ENCODE peak calls at places on chromosomes 5 and 9, in seven cellular contexts. One of them, this sample, is unnamed.

GRCh38 chr5:6184481-6184880 is 193.9 kb downstream of the MED10 start:
- DNase-seq in Right ventricle myocardium superior: no peak
- DNase-seq in OCI-LY7: no peak
- DNase-seq in SK-MEL-5: no peak
- DNase-seq in HEK293T: no peak
- DNase-seq in AG04450: no peak
- DNase-seq in activated T-helper 9 cell treated with anti-CD3 and anti-CD28 coated beads, Interleukin-2, amount 50 U/mL, for 16 hours: no peak
- DNase-seq in this sample: no peak

GRCh38 chr9:93574900-93575705 is 1.3 kb upstream of the PHF2 start:
- DNase-seq in OCI-LY7: no peak
- DNase-seq in HEK293T: no peak
- DNase-seq in SK-MEL-5: no peak
- DNase-seq in Right ventricle myocardium superior: no peak
- DNase-seq in AG04450: no peak
- DNase-seq in activated T-helper 9 cell treated with anti-CD3 and anti-CD28 coated beads, Interleukin-2, amount 50 U/mL, for 16 hours: no peak
- DNase-seq in this sample: no peak

GRCh38 chr5:32679218-32679617 is 31.9 kb upstream of the NPR3 start:
- DNase-seq in HEK293T: no peak
- DNase-seq in OCI-LY7: no peak
- DNase-seq in activated T-helper 9 cell treated with anti-CD3 and anti-CD28 coated beads, Interleukin-2, amount 50 U/mL, for 16 hours: no peak
- DNase-seq in SK-MEL-5: no peak
- DNase-seq in Right ventricle myocardium superior: no peak
- DNase-seq in AG04450: no peak
- DNase-seq in this sample: no peak

GRCh38 chr9:2493578-2493977 is 128.0 kb upstream of the VLDLR start:
- DNase-seq in OCI-LY7: no peak
- DNase-seq in Right ventricle myocardium superior: no peak
- DNase-seq in activated T-helper 9 cell treated with anti-CD3 and anti-CD28 coated beads, Interleukin-2, amount 50 U/mL, for 16 hours: no peak
- DNase-seq in SK-MEL-5: no peak
- DNase-seq in AG04450: no peak
- DNase-seq in HEK293T: no peak
- DNase-seq in this sample: no peak

GRCh38 chr9:131635912-131636311 is 90.6 kb downstream of the PRRT1B start:
- DNase-seq in HEK293T: no peak
- DNase-seq in SK-MEL-5: no peak
- DNase-seq in AG04450: no peak
- DNase-seq in Right ventricle myocardium superior: no peak
- DNase-seq in activated T-helper 9 cell treated with anti-CD3 and anti-CD28 coated beads, Interleukin-2, amount 50 U/mL, for 16 hours: no peak
- DNase-seq in OCI-LY7: no peak
- DNase-seq in this sample: no peak

GRCh38 chr9:79610019-79610760 is 38.4 kb downstream of the TLE4 start:
- DNase-seq in SK-MEL-5: no peak
- DNase-seq in OCI-LY7: no peak
- DNase-seq in Right ventricle myocardium superior: no peak
- DNase-seq in HEK293T: no peak
- DNase-seq in activated T-helper 9 cell treated with anti-CD3 and anti-CD28 coated beads, Interleukin-2, amount 50 U/mL, for 16 hours: no peak
- DNase-seq in AG04450: no peak
- DNase-seq in this sample: no peak

GRCh38 chr5:131541071-131541470 is 94.0 kb downstream of the RAPGEF6 start:
- DNase-seq in HEK293T: no peak
- DNase-seq in activated T-helper 9 cell treated with anti-CD3 and anti-CD28 coated beads, Interleukin-2, amount 50 U/mL, for 16 hours: no peak
- DNase-seq in AG04450: no peak
- DNase-seq in SK-MEL-5: peak
- DNase-seq in OCI-LY7: no peak
- DNase-seq in Right ventricle myocardium superior: no peak
- DNase-seq in this sample: no peak

GRCh38 chr5:17441351-17441750 is 56.7 kb upstream of the TAF11L2 start:
- DNase-seq in HEK293T: no peak
- DNase-seq in OCI-LY7: no peak
- DNase-seq in Right ventricle myocardium superior: no peak
- DNase-seq in SK-MEL-5: no peak
- DNase-seq in AG04450: peak
- DNase-seq in activated T-helper 9 cell treated with anti-CD3 and anti-CD28 coated beads, Interleukin-2, amount 50 U/mL, for 16 hours: no peak
- DNase-seq in this sample: no peak

GRCh38 chr9:131117111-131117761 is 8.2 kb upstream of the NUP214 start:
- DNase-seq in activated T-helper 9 cell treated with anti-CD3 and anti-CD28 coated beads, Interleukin-2, amount 50 U/mL, for 16 hours: no peak
- DNase-seq in SK-MEL-5: no peak
- DNase-seq in AG04450: no peak
- DNase-seq in Right ventricle myocardium superior: no peak
- DNase-seq in HEK293T: no peak
- DNase-seq in OCI-LY7: no peak
- DNase-seq in this sample: peak

GRCh38 chr9:228929-229695 is 14.4 kb downstream of the DOCK8 start:
- DNase-seq in Right ventricle myocardium superior: no peak
- DNase-seq in OCI-LY7: no peak
- DNase-seq in SK-MEL-5: no peak
- DNase-seq in HEK293T: no peak
- DNase-seq in AG04450: no peak
- DNase-seq in activated T-helper 9 cell treated with anti-CD3 and anti-CD28 coated beads, Interleukin-2, amount 50 U/mL, for 16 hours: no peak
- DNase-seq in this sample: no peak

GRCh38 chr5:153402550-153402949 is 87.9 kb upstream of the GRIA1 start:
- DNase-seq in HEK293T: no peak
- DNase-seq in AG04450: no peak
- DNase-seq in OCI-LY7: no peak
- DNase-seq in Right ventricle myocardium superior: no peak
- DNase-seq in SK-MEL-5: no peak
- DNase-seq in activated T-helper 9 cell treated with anti-CD3 and anti-CD28 coated beads, Interleukin-2, amount 50 U/mL, for 16 hours: no peak
- DNase-seq in this sample: no peak

GRCh38 chr5:159906957-159907356 is 9.3 kb upstream of the ADRA1B start:
- DNase-seq in OCI-LY7: no peak
- DNase-seq in activated T-helper 9 cell treated with anti-CD3 and anti-CD28 coated beads, Interleukin-2, amount 50 U/mL, for 16 hours: no peak
- DNase-seq in Right ventricle myocardium superior: no peak
- DNase-seq in HEK293T: no peak
- DNase-seq in AG04450: no peak
- DNase-seq in SK-MEL-5: no peak
- DNase-seq in this sample: no peak

GRCh38 chr9:98607787-98608186 is 100.9 kb downstream of the GABBR2 start:
- DNase-seq in OCI-LY7: no peak
- DNase-seq in Right ventricle myocardium superior: no peak
- DNase-seq in AG04450: peak
- DNase-seq in activated T-helper 9 cell treated with anti-CD3 and anti-CD28 coated beads, Interleukin-2, amount 50 U/mL, for 16 hours: no peak
- DNase-seq in SK-MEL-5: no peak
- DNase-seq in HEK293T: no peak
- DNase-seq in this sample: peak

GRCh38 chr9:92943062-92943616 is 4.2 kb upstream of the FGD3 start:
- DNase-seq in Right ventricle myocardium superior: no peak
- DNase-seq in AG04450: no peak
- DNase-seq in activated T-helper 9 cell treated with anti-CD3 and anti-CD28 coated beads, Interleukin-2, amount 50 U/mL, for 16 hours: no peak
- DNase-seq in SK-MEL-5: no peak
- DNase-seq in HEK293T: no peak
- DNase-seq in OCI-LY7: no peak
- DNase-seq in this sample: no peak

GRCh38 chr9:128361296-128361980 is 9.7 kb upstream of the URM1 start:
- DNase-seq in Right ventricle myocardium superior: no peak
- DNase-seq in AG04450: no peak
- DNase-seq in OCI-LY7: no peak
- DNase-seq in SK-MEL-5: no peak
- DNase-seq in activated T-helper 9 cell treated with anti-CD3 and anti-CD28 coated beads, Interleukin-2, amount 50 U/mL, for 16 hours: no peak
- DNase-seq in HEK293T: no peak
- DNase-seq in this sample: no peak

GRCh38 chr5:179828756-179829421 is 8.2 kb downstream of the SQSTM1 start:
- DNase-seq in activated T-helper 9 cell treated with anti-CD3 and anti-CD28 coated beads, Interleukin-2, amount 50 U/mL, for 16 hours: no peak
- DNase-seq in SK-MEL-5: no peak
- DNase-seq in HEK293T: no peak
- DNase-seq in AG04450: no peak
- DNase-seq in OCI-LY7: no peak
- DNase-seq in Right ventricle myocardium superior: no peak
- DNase-seq in this sample: no peak

GRCh38 chr9:137621131-137621757 is 2.4 kb downstream of the EHMT1 start:
- DNase-seq in HEK293T: no peak
- DNase-seq in activated T-helper 9 cell treated with anti-CD3 and anti-CD28 coated beads, Interleukin-2, amount 50 U/mL, for 16 hours: no peak
- DNase-seq in Right ventricle myocardium superior: no peak
- DNase-seq in AG04450: no peak
- DNase-seq in OCI-LY7: peak
- DNase-seq in SK-MEL-5: peak
- DNase-seq in this sample: peak

GRCh38 chr5:83721878-83722779 is 1.5 kb upstream of the HAPLN1 start:
- DNase-seq in SK-MEL-5: peak
- DNase-seq in activated T-helper 9 cell treated with anti-CD3 and anti-CD28 coated beads, Interleukin-2, amount 50 U/mL, for 16 hours: no peak
- DNase-seq in Right ventricle myocardium superior: peak
- DNase-seq in OCI-LY7: no peak
- DNase-seq in AG04450: peak
- DNase-seq in HEK293T: peak
- DNase-seq in this sample: peak

GRCh38 chr9:6538666-6539071 is 106.9 kb downstream of the GLDC start:
- DNase-seq in activated T-helper 9 cell treated with anti-CD3 and anti-CD28 coated beads, Interleukin-2, amount 50 U/mL, for 16 hours: no peak
- DNase-seq in HEK293T: no peak
- DNase-seq in Right ventricle myocardium superior: no peak
- DNase-seq in AG04450: no peak
- DNase-seq in OCI-LY7: no peak
- DNase-seq in SK-MEL-5: peak
- DNase-seq in this sample: no peak

GRCh38 chr5:131265318-131265803 is 1.5 kb downstream of the CDC42SE2 start:
- DNase-seq in SK-MEL-5: peak
- DNase-seq in HEK293T: peak
- DNase-seq in AG04450: no peak
- DNase-seq in OCI-LY7: peak
- DNase-seq in activated T-helper 9 cell treated with anti-CD3 and anti-CD28 coated beads, Interleukin-2, amount 50 U/mL, for 16 hours: no peak
- DNase-seq in Right ventricle myocardium superior: no peak
- DNase-seq in this sample: peak

GRCh38 chr5:180649297-180650039 is at the start of gene FLT4:
- DNase-seq in Right ventricle myocardium superior: no peak
- DNase-seq in SK-MEL-5: no peak
- DNase-seq in HEK293T: peak
- DNase-seq in AG04450: no peak
- DNase-seq in OCI-LY7: no peak
- DNase-seq in activated T-helper 9 cell treated with anti-CD3 and anti-CD28 coated beads, Interleukin-2, amount 50 U/mL, for 16 hours: no peak
- DNase-seq in this sample: no peak

GRCh38 chr9:120236596-120236995 is 343.4 kb downstream of the CDK5RAP2 start:
- DNase-seq in AG04450: no peak
- DNase-seq in OCI-LY7: no peak
- DNase-seq in Right ventricle myocardium superior: no peak
- DNase-seq in activated T-helper 9 cell treated with anti-CD3 and anti-CD28 coated beads, Interleukin-2, amount 50 U/mL, for 16 hours: no peak
- DNase-seq in HEK293T: no peak
- DNase-seq in SK-MEL-5: no peak
- DNase-seq in this sample: no peak

GRCh38 chr9:136020206-136020605 is 59.0 kb upstream of the UBAC1 start:
- DNase-seq in HEK293T: no peak
- DNase-seq in AG04450: no peak
- DNase-seq in SK-MEL-5: no peak
- DNase-seq in OCI-LY7: no peak
- DNase-seq in Right ventricle myocardium superior: no peak
- DNase-seq in activated T-helper 9 cell treated with anti-CD3 and anti-CD28 coated beads, Interleukin-2, amount 50 U/mL, for 16 hours: no peak
- DNase-seq in this sample: no peak

GRCh38 chr5:110092955-110093785 is 403.4 kb downstream of the MAN2A1 start:
- DNase-seq in AG04450: no peak
- DNase-seq in activated T-helper 9 cell treated with anti-CD3 and anti-CD28 coated beads, Interleukin-2, amount 50 U/mL, for 16 hours: no peak
- DNase-seq in HEK293T: no peak
- DNase-seq in SK-MEL-5: no peak
- DNase-seq in Right ventricle myocardium superior: no peak
- DNase-seq in OCI-LY7: no peak
- DNase-seq in this sample: no peak

GRCh38 chr5:1765141-1765879 is 34.3 kb downstream of the MRPL36 start:
- DNase-seq in AG04450: no peak
- DNase-seq in HEK293T: no peak
- DNase-seq in activated T-helper 9 cell treated with anti-CD3 and anti-CD28 coated beads, Interleukin-2, amount 50 U/mL, for 16 hours: no peak
- DNase-seq in OCI-LY7: peak
- DNase-seq in Right ventricle myocardium superior: peak
- DNase-seq in SK-MEL-5: no peak
- DNase-seq in this sample: no peak

GRCh38 chr5:2000591-2000990 is 117.9 kb upstream of the IRX4 start:
- DNase-seq in AG04450: no peak
- DNase-seq in Right ventricle myocardium superior: no peak
- DNase-seq in activated T-helper 9 cell treated with anti-CD3 and anti-CD28 coated beads, Interleukin-2, amount 50 U/mL, for 16 hours: no peak
- DNase-seq in OCI-LY7: no peak
- DNase-seq in HEK293T: no peak
- DNase-seq in SK-MEL-5: no peak
- DNase-seq in this sample: no peak

GRCh38 chr9:116337015-116337414 is 183.4 kb downstream of the PAPPA start:
- DNase-seq in HEK293T: no peak
- DNase-seq in SK-MEL-5: peak
- DNase-seq in AG04450: peak
- DNase-seq in Right ventricle myocardium superior: no peak
- DNase-seq in OCI-LY7: no peak
- DNase-seq in activated T-helper 9 cell treated with anti-CD3 and anti-CD28 coated beads, Interleukin-2, amount 50 U/mL, for 16 hours: no peak
- DNase-seq in this sample: no peak

GRCh38 chr5:91031396-91031741 is 351.7 kb downstream of the ARRDC3 start:
- DNase-seq in HEK293T: no peak
- DNase-seq in AG04450: no peak
- DNase-seq in OCI-LY7: no peak
- DNase-seq in Right ventricle myocardium superior: no peak
- DNase-seq in SK-MEL-5: no peak
- DNase-seq in activated T-helper 9 cell treated with anti-CD3 and anti-CD28 coated beads, Interleukin-2, amount 50 U/mL, for 16 hours: no peak
- DNase-seq in this sample: no peak

GRCh38 chr9:77422969-77423368 is 225.2 kb downstream of the GNA14 start:
- DNase-seq in AG04450: no peak
- DNase-seq in OCI-LY7: no peak
- DNase-seq in SK-MEL-5: no peak
- DNase-seq in Right ventricle myocardium superior: no peak
- DNase-seq in HEK293T: no peak
- DNase-seq in activated T-helper 9 cell treated with anti-CD3 and anti-CD28 coated beads, Interleukin-2, amount 50 U/mL, for 16 hours: no peak
- DNase-seq in this sample: no peak

GRCh38 chr5:16147179-16147900 is 32.3 kb downstream of the MARCHF11 start:
- DNase-seq in Right ventricle myocardium superior: no peak
- DNase-seq in SK-MEL-5: no peak
- DNase-seq in HEK293T: no peak
- DNase-seq in activated T-helper 9 cell treated with anti-CD3 and anti-CD28 coated beads, Interleukin-2, amount 50 U/mL, for 16 hours: no peak
- DNase-seq in AG04450: no peak
- DNase-seq in OCI-LY7: no peak
- DNase-seq in this sample: no peak

GRCh38 chr9:134413890-134414731 is 87.9 kb downstream of the RXRA start:
- DNase-seq in AG04450: peak
- DNase-seq in HEK293T: peak
- DNase-seq in SK-MEL-5: peak
- DNase-seq in OCI-LY7: no peak
- DNase-seq in activated T-helper 9 cell treated with anti-CD3 and anti-CD28 coated beads, Interleukin-2, amount 50 U/mL, for 16 hours: no peak
- DNase-seq in Right ventricle myocardium superior: peak
- DNase-seq in this sample: peak

GRCh38 chr9:132873403-132873802 is 4.7 kb downstream of the AK8 start:
- DNase-seq in AG04450: no peak
- DNase-seq in HEK293T: no peak
- DNase-seq in Right ventricle myocardium superior: no peak
- DNase-seq in OCI-LY7: no peak
- DNase-seq in activated T-helper 9 cell treated with anti-CD3 and anti-CD28 coated beads, Interleukin-2, amount 50 U/mL, for 16 hours: no peak
- DNase-seq in SK-MEL-5: no peak
- DNase-seq in this sample: no peak

GRCh38 chr9:133242241-133242640 is 32.8 kb downstream of the ABO start:
- DNase-seq in activated T-helper 9 cell treated with anti-CD3 and anti-CD28 coated beads, Interleukin-2, amount 50 U/mL, for 16 hours: no peak
- DNase-seq in OCI-LY7: no peak
- DNase-seq in SK-MEL-5: no peak
- DNase-seq in Right ventricle myocardium superior: no peak
- DNase-seq in HEK293T: no peak
- DNase-seq in AG04450: no peak
- DNase-seq in this sample: no peak

GRCh38 chr5:137088175-137088574 is 411.0 kb downstream of the SPOCK1 start:
- DNase-seq in OCI-LY7: no peak
- DNase-seq in Right ventricle myocardium superior: no peak
- DNase-seq in AG04450: no peak
- DNase-seq in HEK293T: no peak
- DNase-seq in activated T-helper 9 cell treated with anti-CD3 and anti-CD28 coated beads, Interleukin-2, amount 50 U/mL, for 16 hours: no peak
- DNase-seq in SK-MEL-5: no peak
- DNase-seq in this sample: no peak